ENCODE peak calls at places on chromosomes 3 and 15, in seven cellular contexts. One of them, this sample, is unnamed.

GRCh38 chr3:99825239-99825638 is 7.6 kb downstream of the CMSS1 start:
- DNase-seq in fibroblast of pulmonary artery: peak; percentile 29
- DNase-seq in NCI-H510A: no peak
- DNase-seq in SJSA1: no peak
- DNase-seq in Caco-2: no peak
- DNase-seq in SK-N-DZ: no peak
- DNase-seq in WTC11: no peak
- DNase-seq in this sample: peak; percentile 9

GRCh38 chr15:49052662-49053061 is 6.4 kb upstream of the SECISBP2L start:
- DNase-seq in NCI-H510A: no peak
- DNase-seq in SK-N-DZ: no peak
- DNase-seq in Caco-2: no peak
- DNase-seq in SJSA1: no peak
- DNase-seq in fibroblast of pulmonary artery: no peak
- DNase-seq in WTC11: no peak
- DNase-seq in this sample: no peak

GRCh38 chr3:89246326-89246725 is 138.9 kb downstream of the EPHA3 start:
- DNase-seq in NCI-H510A: no peak
- DNase-seq in SK-N-DZ: no peak
- DNase-seq in Caco-2: no peak
- DNase-seq in SJSA1: no peak
- DNase-seq in WTC11: peak; percentile 66
- DNase-seq in fibroblast of pulmonary artery: no peak
- DNase-seq in this sample: no peak

GRCh38 chr15:64969401-64969800 is 20.3 kb downstream of the SPG21 start:
- DNase-seq in NCI-H510A: no peak
- DNase-seq in WTC11: no peak
- DNase-seq in SK-N-DZ: no peak
- DNase-seq in fibroblast of pulmonary artery: no peak
- DNase-seq in SJSA1: no peak
- DNase-seq in Caco-2: no peak
- DNase-seq in this sample: no peak

GRCh38 chr3:172189987-172190603 is 150.7 kb downstream of the FNDC3B start:
- DNase-seq in Caco-2: no peak
- DNase-seq in SJSA1: no peak
- DNase-seq in NCI-H510A: no peak
- DNase-seq in SK-N-DZ: no peak
- DNase-seq in fibroblast of pulmonary artery: peak; percentile 69
- DNase-seq in WTC11: no peak
- DNase-seq in this sample: no peak

GRCh38 chr3:20056727-20057611 is 16.7 kb downstream of the KAT2B start:
- DNase-seq in SJSA1: no peak
- DNase-seq in WTC11: no peak
- DNase-seq in NCI-H510A: no peak
- DNase-seq in SK-N-DZ: no peak
- DNase-seq in fibroblast of pulmonary artery: peak; percentile 88
- DNase-seq in Caco-2: no peak
- DNase-seq in this sample: peak; percentile 32

GRCh38 chr15:88400591-88400990 is 66.6 kb downstream of the MRPL46 start:
- DNase-seq in SK-N-DZ: peak; percentile 42
- DNase-seq in NCI-H510A: no peak
- DNase-seq in Caco-2: no peak
- DNase-seq in WTC11: no peak
- DNase-seq in SJSA1: no peak
- DNase-seq in fibroblast of pulmonary artery: no peak
- DNase-seq in this sample: no peak

GRCh38 chr3:166760114-166760513 is 620.0 kb downstream of the ZBBX start:
- DNase-seq in SK-N-DZ: no peak
- DNase-seq in fibroblast of pulmonary artery: no peak
- DNase-seq in NCI-H510A: no peak
- DNase-seq in WTC11: no peak
- DNase-seq in SJSA1: no peak
- DNase-seq in Caco-2: no peak
- DNase-seq in this sample: no peak

GRCh38 chr15:85137507-85138175 is 156.0 kb downstream of the PDE8A start:
- DNase-seq in Caco-2: no peak
- DNase-seq in SK-N-DZ: peak; percentile 51
- DNase-seq in WTC11: no peak
- DNase-seq in fibroblast of pulmonary artery: no peak
- DNase-seq in NCI-H510A: peak; percentile 48
- DNase-seq in SJSA1: no peak
- DNase-seq in this sample: no peak

GRCh38 chr3:194140520-194141414 is 4.8 kb downstream of the HES1 start:
- DNase-seq in WTC11: peak; percentile 80
- DNase-seq in SK-N-DZ: peak; percentile 42
- DNase-seq in Caco-2: peak; percentile 74
- DNase-seq in SJSA1: peak; percentile 83
- DNase-seq in fibroblast of pulmonary artery: peak; percentile 73
- DNase-seq in NCI-H510A: peak; percentile 65
- DNase-seq in this sample: no peak

GRCh38 chr3:45145223-45145622 is 955 bp downstream of the CDCP1 start:
- DNase-seq in Caco-2: no peak
- DNase-seq in WTC11: no peak
- DNase-seq in SK-N-DZ: no peak
- DNase-seq in NCI-H510A: no peak
- DNase-seq in SJSA1: no peak
- DNase-seq in fibroblast of pulmonary artery: no peak
- DNase-seq in this sample: no peak

GRCh38 chr15:49625460-49626036 is 4.7 kb downstream of the DTWD1 start:
- DNase-seq in WTC11: no peak
- DNase-seq in fibroblast of pulmonary artery: no peak
- DNase-seq in SK-N-DZ: no peak
- DNase-seq in Caco-2: no peak
- DNase-seq in SJSA1: no peak
- DNase-seq in NCI-H510A: no peak
- DNase-seq in this sample: no peak

This sample was measured in AG08396.